ENCODE peak calls at places on chromosomes 6 and 20, in five cellular contexts. D, P, S, V and N are unnamed samples.
A peak's percentile ranks its signal among the peaks of the same experiment; 100 is the strongest.

GRCh38 chr6:42394881-42395620 is 56.7 kb downstream of the TRERF1 start:
- DNase-seq in S (no peak), P (no peak), D (no peak), V (no peak), N (no peak)

GRCh38 chr6:121780325-121781313 is 345.2 kb downstream of the GJA1 start:
- DNase-seq in P (no peak), D (peak; percentile 77), S (peak; percentile 78), V (no peak), N (no peak)

GRCh38 chr6:30556006-30556713 is at the start of gene GNL1:
- DNase-seq in D (peak; percentile 96), P (peak; percentile 99), V (peak; percentile 99), S (peak; percentile 92), N (peak; percentile 98)

GRCh38 chr6:3654898-3655297 is 96.6 kb downstream of the PXDC1 start:
- DNase-seq in D (no peak), V (no peak), P (no peak), S (no peak), N (no peak)

GRCh38 chr20:41889871-41890224 is 271.7 kb upstream of the CHD6 start:
- DNase-seq in V (no peak), P (no peak), S (no peak), D (no peak), N (no peak)

GRCh38 chr6:29255530-29255929 is 46.0 kb upstream of the OR14J1 start:
- DNase-seq in V (no peak), D (no peak), S (no peak), P (no peak), N (no peak)

GRCh38 chr20:43699941-43700565 is 26.7 kb downstream of the GTSF1L start:
- DNase-seq in V (no peak), S (no peak), P (no peak), D (no peak), N (no peak)

GRCh38 chr6:1970151-1970561 is 275.2 kb downstream of the GMDS start:
- DNase-seq in S (no peak), V (no peak), D (no peak), P (no peak), N (no peak)

GRCh38 chr6:83708546-83708969 is 343 bp downstream of the SNAP91 start:
- DNase-seq in V (no peak), S (no peak), P (no peak), D (peak; percentile 15), N (no peak)

GRCh38 chr6:25369043-25369442 is 89.9 kb downstream of the CARMIL1 start:
- DNase-seq in V (no peak), S (peak; percentile 31), P (no peak), D (no peak), N (no peak)

GRCh38 chr6:42402184-42402583 is 49.5 kb downstream of the TRERF1 start:
- DNase-seq in V (no peak), D (no peak), S (no peak), P (no peak), N (no peak)

GRCh38 chr6:149463781-149464180 is 21.0 kb downstream of the ZC3H12D start:
- DNase-seq in P (no peak), V (no peak), D (no peak), S (no peak), N (no peak)

GRCh38 chr6:30810813-30811329 is 66.5 kb upstream of the IER3 start:
- DNase-seq in S (no peak), V (peak; percentile 59), D (no peak), P (no peak), N (no peak)

GRCh38 chr20:50995506-50995905 is 27.4 kb downstream of the KCNG1 start:
- DNase-seq in V (no peak), D (no peak), P (no peak), S (no peak), N (no peak)

GRCh38 chr6:36731622-36732310 is 34.1 kb downstream of the RAB44 start:
- DNase-seq in V (no peak), P (no peak), D (no peak), S (no peak), N (no peak)

GRCh38 chr20:41001497-41001896 is 27.1 kb upstream of the TOP1 start:
- DNase-seq in P (no peak), V (no peak), S (no peak), D (no peak), N (no peak)

GRCh38 chr6:90584636-90585255 is 2.1 kb downstream of the MAP3K7 start:
- DNase-seq in D (no peak), S (no peak), V (no peak), P (no peak), N (no peak)

GRCh38 chr6:135195045-135195444 is 13.9 kb downstream of the MYB start:
- DNase-seq in P (no peak), D (no peak), V (no peak), S (no peak), N (no peak)

GRCh38 chr20:50690979-50691584 is at the start of gene RIPOR3:
- DNase-seq in V (no peak), D (peak; percentile 45), S (peak; percentile 45), P (peak; percentile 55), N (no peak)

GRCh38 chr6:33886673-33887144 is 82.9 kb upstream of the MLN start:
- DNase-seq in V (peak; percentile 58), P (peak; percentile 62), S (peak; percentile 77), D (no peak), N (peak; percentile 29)

GRCh38 chr6:43744931-43745727 is 24.9 kb upstream of the VEGFA start:
- DNase-seq in S (no peak), P (no peak), V (no peak), D (no peak), N (no peak)

GRCh38 chr6:11711644-11711993 is 67.0 kb downstream of the ADTRP start:
- DNase-seq in V (no peak), S (no peak), D (no peak), P (no peak), N (no peak)

GRCh38 chr6:15413558-15414257 is 167.8 kb downstream of the JARID2 start:
- DNase-seq in S (no peak), V (no peak), D (no peak), P (no peak), N (no peak)

GRCh38 chr6:152348116-152348515 is 289.0 kb downstream of the SYNE1 start:
- DNase-seq in S (no peak), P (no peak), D (no peak), V (no peak), N (no peak)

GRCh38 chr20:60108397-60108796 is 150.2 kb downstream of the CDH26 start:
- DNase-seq in P (no peak), S (no peak), V (no peak), D (no peak), N (no peak)

GRCh38 chr6:151340206-151340978 is 51.0 kb downstream of the ZBTB2 start:
- DNase-seq in P (no peak), D (no peak), V (no peak), S (no peak), N (no peak)
- H3K27ac ChIP-seq in P (no peak overlapping the region), D (no peak overlapping the region), V (no peak overlapping the region), S (no peak overlapping the region), N (no peak overlapping the region)

GRCh38 chr6:28142446-28142845 is 763 bp downstream of the ZKSCAN8 start:
- DNase-seq in S (no peak), V (no peak), P (no peak), D (no peak), N (no peak)
- H3K4me3 ChIP-seq in S (peak overlapping the region; percentile 86), V (peak overlapping the region; percentile 76), P (peak overlapping the region; percentile 68), D (peak overlapping the region; percentile 81), N (peak overlapping the region; percentile 77)

GRCh38 chr20:61295726-61296628 is 43.9 kb downstream of the CDH4 start:
- DNase-seq in V (no peak), P (no peak), D (no peak), S (no peak), N (no peak)

GRCh38 chr20:61299088-61299487 is 47.0 kb downstream of the CDH4 start:
- DNase-seq in S (no peak), D (no peak), V (no peak), P (no peak), N (no peak)

GRCh38 chr20:61296629-61297019 is 44.6 kb downstream of the CDH4 start:
- DNase-seq in P (no peak), V (no peak), S (no peak), D (no peak), N (no peak)

GRCh38 chr20:61297981-61298380 is 45.9 kb downstream of the CDH4 start:
- DNase-seq in S (no peak), V (no peak), P (no peak), D (no peak), N (no peak)

GRCh38 chr20:61297491-61297890 is 45.4 kb downstream of the CDH4 start:
- DNase-seq in D (no peak), P (no peak), S (no peak), V (no peak), N (no peak)
- H3K4me1 ChIP-seq in D (no peaks in the 10 kb centered on the region), P (no peaks in the 10 kb centered on the region), S (no peaks in the 10 kb centered on the region), V (no peaks in the 10 kb centered on the region), N (no peaks in the 10 kb centered on the region)

GRCh38 chr20:32466739-32467505 is 108.8 kb downstream of the ASXL1 start:
- DNase-seq in P (no peak), V (no peak), S (peak; percentile 10), D (no peak), N (no peak)
- H3K27ac ChIP-seq in P (no peak overlapping the region), V (peak overlapping the region; percentile 94), S (peak overlapping the region; percentile 57), D (no peak overlapping the region), N (no peak overlapping the region)